ENCODE peak calls at places on chromosomes 5 and 9, in ten cellular contexts. T, H, Z, L, R, U, A, C, E and M are unnamed samples.

GRCh38 chr5:111345731-111346130 is 121.5 kb downstream of the CAMK4 start:
- DNase-seq in C (no peak), T (peak), Z (no peak), H (no peak), E (no peak), L (no peak), A (no peak), U (no peak), R (no peak), M (no peak)

GRCh38 chr5:40784027-40784653 is 14.0 kb downstream of the PRKAA1 start:
- DNase-seq in Z (no peak), A (no peak), R (no peak), H (no peak), U (no peak), L (no peak), T (no peak), C (no peak), E (no peak), M (no peak)

GRCh38 chr5:171673840-171674239 is 111.8 kb upstream of the SMIM23 start:
- DNase-seq in H (no peak), A (no peak), T (no peak), Z (no peak), C (no peak), L (no peak), R (no peak), E (no peak), U (no peak), M (no peak)

GRCh38 chr9:114723926-114724325 is 41.9 kb upstream of the TEX48 start:
- DNase-seq in A (no peak), C (no peak), T (no peak), Z (no peak), L (no peak), U (no peak), R (no peak), H (peak), E (no peak), M (no peak)

GRCh38 chr5:111242606-111243005 is 18.4 kb downstream of the CAMK4 start:
- DNase-seq in A (no peak), Z (no peak), R (no peak), H (no peak), L (no peak), U (no peak), E (no peak), T (no peak), C (no peak), M (no peak)

GRCh38 chr9:104091708-104092107 is 2.4 kb upstream of the SMC2 start:
- DNase-seq in L (no peak), H (no peak), A (no peak), C (peak), R (no peak), Z (no peak), T (peak), U (no peak), E (no peak), M (no peak)

GRCh38 chr9:91211919-91212318 is 149.8 kb downstream of the AUH start:
- DNase-seq in L (no peak), A (no peak), C (no peak), T (no peak), H (no peak), U (no peak), Z (no peak), R (no peak), E (no peak), M (peak)

GRCh38 chr5:159768243-159768642 is 148.0 kb upstream of the ADRA1B start:
- DNase-seq in E (no peak), H (no peak), T (peak), U (no peak), L (no peak), C (no peak), R (no peak), Z (no peak), A (no peak), M (no peak)

GRCh38 chr5:145856285-145856818 is 16.5 kb downstream of the GRXCR2 start:
- DNase-seq in R (no peak), L (no peak), T (peak), A (no peak), Z (no peak), U (no peak), C (peak), E (no peak), H (no peak), M (no peak)

GRCh38 chr5:4906821-4907220 is 233.3 kb upstream of the ADAMTS16 start:
- DNase-seq in U (no peak), C (no peak), L (no peak), E (no peak), R (no peak), Z (no peak), H (no peak), T (no peak), A (no peak), M (no peak)

GRCh38 chr5:60993875-60994571 is 49.0 kb downstream of the NDUFAF2 start:
- DNase-seq in A (no peak), E (no peak), H (no peak), R (no peak), L (no peak), C (no peak), T (no peak), Z (no peak), U (no peak), M (no peak)

GRCh38 chr9:93552923-93553322 is 23.5 kb upstream of the PHF2 start:
- DNase-seq in T (no peak), R (no peak), A (no peak), Z (no peak), E (no peak), U (no peak), H (no peak), L (no peak), C (no peak), M (no peak)

GRCh38 chr9:133367778-133368177 is 8.1 kb downstream of the SURF4 start:
- DNase-seq in E (no peak), H (no peak), C (no peak), L (no peak), U (no peak), A (no peak), R (no peak), T (no peak), Z (no peak), M (no peak)

GRCh38 chr5:135551593-135552447 is 16.1 kb upstream of the NEUROG1 start:
- DNase-seq in R (peak), U (peak), H (peak), T (peak), C (peak), L (peak), E (peak), Z (no peak), A (peak), M (peak)

GRCh38 chr5:89901983-89902382 is 507.6 kb downstream of the CETN3 start:
- DNase-seq in L (no peak), T (peak), A (no peak), R (no peak), Z (no peak), E (no peak), C (no peak), H (no peak), U (peak), M (no peak)

GRCh38 chr9:114077162-114077837 is 800 bp downstream of the AMBP start:
- DNase-seq in A (no peak), L (no peak), H (no peak), Z (no peak), E (no peak), R (no peak), C (no peak), T (no peak), U (no peak), M (no peak)

GRCh38 chr5:131846536-131846935 is 49.7 kb upstream of the FNIP1 start:
- DNase-seq in Z (no peak), U (no peak), E (no peak), C (no peak), R (no peak), H (no peak), A (no peak), L (no peak), T (no peak), M (no peak)

GRCh38 chr5:133924221-133924920 is 44.1 kb downstream of the C5orf15 start:
- DNase-seq in A (no peak), Z (no peak), R (no peak), U (no peak), H (no peak), E (no peak), C (no peak), L (no peak), T (peak), M (no peak)

GRCh38 chr5:150616024-150616470 is 24.4 kb upstream of the SYNPO start:
- DNase-seq in C (no peak), Z (no peak), R (no peak), E (no peak), U (no peak), H (no peak), A (no peak), T (peak), L (no peak), M (no peak)

GRCh38 chr9:16579872-16580432 is 290.5 kb downstream of the BNC2 start:
- DNase-seq in H (no peak), U (no peak), R (no peak), A (no peak), T (peak), E (no peak), Z (no peak), C (no peak), L (no peak), M (no peak)

GRCh38 chr9:82957526-82958379 is 105.2 kb downstream of the RASEF start:
- DNase-seq in A (no peak), L (no peak), E (no peak), R (no peak), U (no peak), Z (no peak), C (no peak), T (no peak), H (no peak), M (no peak)

GRCh38 chr9:107251756-107252322 is 31.2 kb upstream of the RAD23B start:
- DNase-seq in A (no peak), L (no peak), U (no peak), Z (no peak), C (no peak), H (peak), R (no peak), T (peak), E (no peak), M (no peak)

GRCh38 chr5:170590537-170590936 is 86.7 kb downstream of the KCNIP1 start:
- DNase-seq in E (no peak), R (no peak), A (no peak), L (no peak), H (no peak), U (no peak), T (no peak), Z (no peak), C (no peak), M (no peak)

GRCh38 chr9:81529556-81530193 is 159.7 kb downstream of the TLE1 start:
- DNase-seq in E (no peak), U (no peak), T (peak), C (no peak), A (no peak), Z (no peak), L (peak), H (peak), R (no peak), M (no peak)

GRCh38 chr5:1171340-1171941 is 30.0 kb upstream of the SLC6A19 start:
- DNase-seq in L (no peak), C (no peak), E (no peak), Z (no peak), A (no peak), U (no peak), T (peak), R (no peak), H (no peak), M (no peak)

GRCh38 chr5:1280177-1281037 is 14.5 kb downstream of the TERT start:
- DNase-seq in R (no peak), U (no peak), T (no peak), A (no peak), L (no peak), Z (no peak), C (no peak), H (no peak), E (no peak), M (no peak)

GRCh38 chr9:4196376-4196775 is 103.5 kb downstream of the GLIS3 start:
- DNase-seq in L (no peak), T (no peak), C (no peak), E (no peak), U (no peak), H (no peak), R (no peak), A (no peak), Z (no peak), M (no peak)

GRCh38 chr9:9919174-9919573 is 693.6 kb downstream of the PTPRD start:
- DNase-seq in T (no peak), R (no peak), C (no peak), L (no peak), U (no peak), A (no peak), E (no peak), H (no peak), Z (no peak), M (no peak)

GRCh38 chr9:101796044-101796443 is 57.6 kb upstream of the GRIN3A start:
- DNase-seq in R (no peak), C (no peak), H (no peak), E (no peak), A (no peak), Z (no peak), L (no peak), T (no peak), U (no peak), M (no peak)

GRCh38 chr9:78314953-78315870 is 18.3 kb downstream of the PSAT1 start:
- DNase-seq in H (no peak), L (no peak), C (no peak), E (no peak), R (no peak), T (peak), A (no peak), Z (no peak), U (no peak), M (no peak)

GRCh38 chr9:114339130-114339908 is 9.7 kb downstream of the ORM2 start:
- DNase-seq in E (peak), U (peak), A (peak), T (peak), R (peak), L (peak), C (peak), Z (peak), H (no peak), M (peak)

GRCh38 chr5:158054388-158055092 is 195.6 kb upstream of the CLINT1 start:
- DNase-seq in U (no peak), A (no peak), C (no peak), R (no peak), L (no peak), T (no peak), Z (no peak), H (no peak), E (no peak), M (no peak)

GRCh38 chr9:98256632-98257218 is 1.3 kb upstream of the TBC1D2 start:
- DNase-seq in Z (no peak), U (no peak), R (peak), H (no peak), T (no peak), C (no peak), A (no peak), L (no peak), E (peak), M (peak)